ENCODE peak calls at places on chromosomes 16 and 17, in nine cellular contexts. E is iris pigment epithelial cell; T is AG09309; Z is naive thymus-derived CD8-positive, alpha-beta T cell; W is mesothelial cell of epicardium; D is immature natural killer cell; G is GM19239; B is tibial nerve; M is stimulated activated CD4-positive, alpha-beta T cell treated with anti-CD3 and anti-CD28 coated beads, Interleukin-4, amount 100 ng/mL, for 24 hours. A is an unnamed sample.

GRCh38 chr17:59815965-59816364 is 76.8 kb downstream of the TUBD1 start:
- DNase-seq in G (no peak), D (no peak), T (no peak), B (no peak), M (no peak), Z (no peak), W (no peak), E (peak; percentile 84), A (no peak)

GRCh38 chr16:17520567-17520966 is 49.8 kb upstream of the XYLT1 start:
- DNase-seq in B (no peak), T (no peak), D (no peak), G (no peak), Z (no peak), M (no peak), W (no peak), E (no peak), A (no peak)

GRCh38 chr16:89155851-89156739 is 15.5 kb upstream of the CDH15 start:
- DNase-seq in E (no peak), B (no peak), W (no peak), Z (no peak), T (no peak), M (no peak), D (no peak), G (no peak), A (no peak)

GRCh38 chr16:29318037-29318436 is 88.5 kb downstream of the NPIPB11 start:
- DNase-seq in T (no peak), G (no peak), E (no peak), B (no peak), W (no peak), D (no peak), Z (no peak), M (no peak), A (no peak)

GRCh38 chr16:1635070-1635469 is 22.9 kb downstream of the CRAMP1 start:
- DNase-seq in Z (no peak), B (no peak), M (no peak), D (peak; percentile 31), W (no peak), E (no peak), G (no peak), T (no peak), A (no peak)

GRCh38 chr16:66227766-66228530 is 138.5 kb upstream of the CDH5 start:
- DNase-seq in M (no peak), T (no peak), D (no peak), W (no peak), Z (no peak), G (no peak), B (no peak), E (no peak), A (no peak)

GRCh38 chr17:65055708-65056638 is 567 bp downstream of the GNA13 start:
- DNase-seq in M (peak; percentile 55), E (peak; percentile 42), B (peak; percentile 65), W (peak; percentile 40), G (no peak), Z (peak; percentile 22), T (no peak), D (peak; percentile 51), A (peak; percentile 44)

GRCh38 chr16:87374313-87374712 is 9.3 kb downstream of the FBXO31 start:
- DNase-seq in M (no peak), G (no peak), T (no peak), D (no peak), W (no peak), B (no peak), Z (no peak), E (no peak), A (no peak)

GRCh38 chr17:81429353-81429774 is 34.1 kb downstream of the BAHCC1 start:
- DNase-seq in G (no peak), Z (no peak), M (no peak), D (no peak), E (peak; percentile 64), W (no peak), T (no peak), B (peak; percentile 79), A (peak; percentile 73)

GRCh38 chr16:2874584-2875362 is 8.2 kb upstream of the FLYWCH2 start:
- DNase-seq in D (peak; percentile 70), M (peak; percentile 69), T (no peak), G (peak; percentile 62), E (peak; percentile 65), W (no peak), Z (peak; percentile 54), B (peak; percentile 53), A (peak; percentile 58)

GRCh38 chr17:3603119-3603869 is 5.9 kb downstream of the TRPV1 start:
- DNase-seq in D (no peak), Z (no peak), G (no peak), E (peak; percentile 80), B (no peak), W (no peak), T (peak; percentile 37), M (no peak), A (peak; percentile 87)

GRCh38 chr16:69100046-69100765 is 5.2 kb upstream of the HAS3 start:
- DNase-seq in B (no peak), D (no peak), E (no peak), Z (no peak), T (no peak), G (no peak), W (no peak), M (no peak), A (no peak)

GRCh38 chr16:67271446-67271845 is 7.9 kb upstream of the PLEKHG4 start:
- DNase-seq in T (no peak), E (no peak), Z (no peak), D (no peak), B (no peak), G (no peak), W (no peak), M (no peak), A (no peak)

GRCh38 chr16:81823111-81823510 is 44.0 kb downstream of the PLCG2 start:
- DNase-seq in B (no peak), M (no peak), T (no peak), W (no peak), G (no peak), E (no peak), D (peak; percentile 73), Z (no peak), A (no peak)

GRCh38 chr17:48745381-48746275 is 17.1 kb upstream of the HOXB13 start:
- DNase-seq in B (no peak), M (no peak), W (no peak), E (no peak), Z (no peak), T (no peak), G (no peak), D (no peak), A (no peak)

GRCh38 chr17:17237026-17237799 is at the start of gene FLCN:
- DNase-seq in D (peak; percentile 94), E (peak; percentile 85), W (peak; percentile 78), T (peak; percentile 62), B (peak; percentile 92), Z (peak; percentile 84), G (peak; percentile 81), M (peak; percentile 93), A (peak; percentile 94)

GRCh38 chr16:54633943-54634362 is 296.7 kb upstream of the IRX5 start:
- DNase-seq in B (peak; percentile 29), Z (no peak), D (no peak), M (no peak), W (no peak), G (no peak), E (peak; percentile 18), T (no peak), A (peak; percentile 25)

A was measured in RWPE1.